ENCODE peak calls at places on chromosome 4, in five cellular contexts. L, A, R, T and K are unnamed samples.

GRCh38 chr4:27819261-27819660 is 958.6 kb downstream of the STIM2 start:
- DNase-seq in L (no peak), A (no peak), R (no peak), T (no peak), K (no peak)

GRCh38 chr4:109945056-109945455 is 32.4 kb downstream of the EGF start:
- DNase-seq in L (no peak), A (no peak), R (peak; percentile 65), T (no peak), K (peak; percentile 85)

GRCh38 chr4:136644279-136644678 is 888.0 kb downstream of the PCDH18 start:
- DNase-seq in L (no peak), A (no peak), R (no peak), T (no peak), K (no peak)

GRCh38 chr4:10962246-10962645 is 277.7 kb upstream of the CLNK start:
- DNase-seq in L (no peak), A (no peak), R (no peak), T (no peak), K (no peak)

GRCh38 chr4:83679692-83680091 is 143.8 kb downstream of the GPAT3 start:
- DNase-seq in L (no peak), A (no peak), R (no peak), T (no peak), K (no peak)

GRCh38 chr4:158580064-158580463 is 58.4 kb downstream of the RXFP1 start:
- DNase-seq in L (no peak), A (no peak), R (no peak), T (no peak), K (no peak)

GRCh38 chr4:147361726-147362125 is 119.2 kb upstream of the EDNRA start:
- DNase-seq in L (no peak), A (no peak), R (no peak), T (peak; percentile 73), K (peak; percentile 86)

GRCh38 chr4:123599061-123599919 is 202.7 kb downstream of the SPRY1 start:
- DNase-seq in L (no peak), A (no peak), R (no peak), T (no peak), K (peak; percentile 82)

GRCh38 chr4:184437988-184438774 is 36.2 kb downstream of the IRF2 start:
- DNase-seq in L (no peak), A (no peak), R (no peak), T (no peak), K (no peak)

GRCh38 chr4:170399894-170400293 is 310.1 kb upstream of the AADAT start:
- DNase-seq in L (no peak), A (no peak), R (no peak), T (no peak), K (no peak)